ENCODE peak calls at places on chromosomes 13 and 19, in eight cellular contexts. J is foreskin fibroblast, G is neural crest cell, O is IMR-90, I is GM20000, U is endothelial cell, Z is AG10803, C is cardiac fibroblast. E is an unnamed sample.

GRCh38 chr13:24341439-24341838 is 32.1 kb downstream of the C1QTNF9 start:
- DNase-seq in J (peak), G (no peak), O (peak), I (no peak), U (no peak), Z (peak), C (peak), E (no peak)

GRCh38 chr19:13401388-13401787 is 104.9 kb downstream of the CACNA1A start:
- DNase-seq in J (peak), G (no peak), O (peak), I (no peak), U (peak), Z (peak), C (peak), E (no peak)

GRCh38 chr19:54021932-54022331 is 30.5 kb downstream of the CACNG6 start:
- DNase-seq in J (no peak), G (no peak), O (no peak), I (no peak), U (no peak), Z (no peak), C (no peak), E (no peak)

GRCh38 chr19:45051929-45052579 is 13.2 kb downstream of the CLASRP start:
- DNase-seq in J (no peak), G (no peak), O (no peak), I (peak), U (no peak), Z (no peak), C (no peak), E (no peak)

GRCh38 chr13:46934749-46935148 is 37.9 kb upstream of the HTR2A start:
- DNase-seq in J (no peak), G (no peak), O (no peak), I (no peak), U (no peak), Z (no peak), C (no peak), E (no peak)

GRCh38 chr13:100394005-100394695 is 194.4 kb downstream of the GGACT start:
- DNase-seq in J (peak), G (no peak), O (peak), I (peak), U (no peak), Z (peak), C (peak), E (peak)

GRCh38 chr19:54481326-54481930 is 8.3 kb upstream of the CDC42EP5 start:
- DNase-seq in J (peak), G (peak), O (peak), I (peak), U (peak), Z (peak), C (peak), E (peak)

GRCh38 chr19:52224211-52224610 is 34.4 kb downstream of the PPP2R1A start:
- DNase-seq in J (no peak), G (no peak), O (no peak), I (no peak), U (no peak), Z (no peak), C (no peak), E (no peak)

GRCh38 chr13:37995052-37995451 is 125.5 kb upstream of the TRPC4 start:
- DNase-seq in J (peak), G (no peak), O (peak), I (no peak), U (peak), Z (no peak), C (peak), E (no peak)
- TF ChIP-seq CTCF in J (no peak), G (no peak), O (no peak), I (no peak), U (no peak), Z (no peak), C (no peak), E (no peak)

DNA sequence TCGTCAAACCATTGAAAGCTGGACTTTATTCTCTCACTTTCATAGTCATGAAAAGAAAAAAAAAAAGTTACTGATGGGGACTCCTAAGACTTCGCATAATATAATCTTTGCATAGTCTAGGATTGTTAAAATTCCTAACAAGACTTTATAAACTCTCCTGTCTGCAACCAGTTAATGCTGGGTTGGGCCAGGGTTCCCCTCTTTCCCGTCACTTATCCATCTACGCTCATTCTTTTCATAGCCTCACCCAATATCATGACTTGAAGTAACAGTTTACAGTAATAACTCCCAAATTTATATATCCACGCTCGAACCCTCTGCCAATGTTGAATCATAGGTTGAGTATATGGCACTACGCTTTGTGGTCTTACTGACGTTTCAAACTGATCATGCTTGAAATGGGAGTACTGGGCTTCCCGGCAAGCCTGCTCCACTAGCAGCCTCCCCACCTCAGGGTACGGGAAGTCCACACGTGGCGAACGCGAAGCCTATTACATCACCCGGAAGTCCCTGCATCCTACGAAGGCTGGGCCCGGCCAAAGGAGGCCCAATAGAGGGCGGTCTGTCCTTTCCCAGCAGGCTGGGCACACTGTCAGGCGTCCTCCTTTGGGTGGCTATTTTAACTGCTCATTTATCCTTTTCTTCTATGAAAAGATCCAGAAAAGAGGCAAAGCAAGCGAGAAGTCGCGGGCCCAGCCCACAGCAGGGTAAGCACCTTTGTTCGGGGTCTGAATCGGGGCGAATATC is 694 bp upstream of the ZNF460 start:
- DNase-seq in J (peak), G (peak), O (peak), I (peak), U (peak), Z (peak), C (peak), E (peak)
- TF ChIP-seq CTCF in J (peak), G (no peak), O (peak), I (peak), U (no peak), Z (peak), C (peak), E (peak)

DNA sequence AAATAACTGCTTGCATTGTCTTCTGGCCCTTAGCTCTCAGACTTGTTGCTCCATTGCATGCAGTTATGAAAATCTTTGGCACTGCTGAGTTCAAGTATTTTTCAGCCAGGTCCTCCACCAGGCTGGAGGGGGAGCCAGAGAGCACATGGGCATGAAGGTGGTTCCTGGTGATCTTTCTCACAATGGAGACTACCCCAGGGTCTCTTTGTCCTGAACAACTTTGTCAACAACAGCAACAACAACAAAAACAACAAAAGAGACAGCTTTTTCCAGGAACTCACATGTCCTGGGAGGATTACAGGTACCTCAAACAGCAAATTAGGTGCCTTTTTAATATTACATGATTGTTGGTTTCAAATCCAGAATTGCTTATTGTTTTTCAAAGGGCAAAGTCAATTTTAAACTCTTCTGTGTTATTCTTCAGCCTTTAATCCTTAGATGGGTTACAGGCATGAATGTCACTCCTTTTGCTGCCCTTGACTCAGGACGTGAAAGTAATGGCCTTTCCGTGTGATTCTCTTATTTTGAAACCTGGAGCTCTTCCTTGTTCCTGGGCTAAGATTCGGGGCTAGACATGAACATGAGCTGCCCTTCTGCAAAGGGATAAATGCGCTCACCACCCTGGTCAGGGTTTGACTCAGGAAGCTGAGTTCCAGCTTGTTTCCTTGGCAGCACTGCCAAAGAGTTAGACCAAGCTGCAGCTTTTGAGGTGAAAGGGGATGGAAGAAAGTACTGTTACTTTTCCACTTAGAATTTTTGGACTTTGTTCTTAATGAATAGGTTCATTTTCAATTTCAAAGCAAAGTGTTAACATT is 1.8 kb downstream of the RGCC start:
- DNase-seq in J (peak), G (peak), O (peak), I (peak), U (peak), Z (peak), C (peak), E (peak)
- TF ChIP-seq CTCF in J (peak), G (peak), O (peak), I (peak), U (peak), Z (peak), C (peak), E (peak)

DNA sequence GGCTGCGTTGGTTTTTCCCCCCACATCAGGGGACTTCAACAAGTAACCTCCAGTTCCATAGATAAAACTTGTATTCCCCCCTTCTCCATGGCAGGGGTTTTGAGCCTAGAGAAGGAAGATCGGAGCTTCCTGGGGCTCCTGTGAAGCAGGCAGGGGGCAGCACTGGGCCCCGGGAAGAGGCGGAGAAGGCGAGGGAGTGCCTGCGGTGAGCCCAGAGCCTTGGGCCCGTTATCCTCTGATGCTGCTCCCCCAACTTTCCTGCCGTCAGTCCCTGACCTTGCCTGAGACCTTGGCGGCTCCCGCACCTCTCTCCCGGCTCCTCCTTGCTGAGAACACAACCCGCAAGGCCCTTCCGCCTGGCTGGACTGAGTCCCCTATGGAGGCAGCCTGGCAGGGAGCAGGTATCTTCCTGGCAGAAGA is 2.5 kb downstream of the LIPE start:
- DNase-seq in J (no peak), G (no peak), O (no peak), I (no peak), U (no peak), Z (no peak), C (no peak), E (no peak)
- TF ChIP-seq CTCF in J (no peak), G (peak), O (no peak), I (no peak), U (no peak), Z (no peak), C (peak), E (no peak)

E was measured in GM10248.